ENCODE peak calls at places on chromosome 15, in ten cellular contexts. S is WERI-Rb-1, R is brain microvascular endothelial cell, V is progenitor cell of endocrine pancreas, I is IMR-90, C is nephron progenitor cell, J is fibroblast of lung, E is astrocyte of the spinal cord, D is mesothelial cell of epicardium, O is HCT116. M is an unnamed sample.

GRCh38 chr15:69801132-69801531 is 296.6 kb downstream of the TLE3 start:
- DNase-seq in S (no peak), R (no peak), V (no peak), I (no peak), C (peak), J (no peak), E (no peak), D (no peak), O (no peak), M (no peak)

GRCh38 chr15:67790610-67791319 is 34.5 kb upstream of the SKOR1 start:
- DNase-seq in S (no peak), R (no peak), V (no peak), I (no peak), C (no peak), J (no peak), E (no peak), D (no peak), O (no peak), M (no peak)

GRCh38 chr15:25783607-25784131 is 79.5 kb downstream of the ATP10A start:
- DNase-seq in S (peak), R (no peak), V (no peak), I (peak), C (peak), J (peak), E (peak), D (no peak), O (no peak), M (no peak)

GRCh38 chr15:90650117-90650955 is 66.8 kb upstream of the BLM start:
- DNase-seq in S (no peak), R (peak), V (no peak), I (peak), C (no peak), J (peak), E (peak), D (no peak), O (no peak), M (no peak)

GRCh38 chr15:39573844-39574243 is 7.0 kb upstream of the THBS1 start:
- DNase-seq in S (no peak), R (no peak), V (no peak), I (peak), C (no peak), J (peak), E (no peak), D (no peak), O (no peak), M (no peak)

GRCh38 chr15:79592126-79592525 is 160.0 kb downstream of the MINAR1 start:
- DNase-seq in S (no peak), R (no peak), V (no peak), I (no peak), C (no peak), J (no peak), E (no peak), D (no peak), O (no peak), M (no peak)

GRCh38 chr15:58506064-58506490 is 74.3 kb downstream of the LIPC start:
- DNase-seq in S (no peak), R (no peak), V (no peak), I (no peak), C (no peak), J (no peak), E (no peak), D (no peak), O (no peak), M (no peak)

GRCh38 chr15:98785796-98786581 is 137.7 kb downstream of the IGF1R start:
- DNase-seq in S (peak), R (no peak), V (no peak), I (no peak), C (peak), J (no peak), E (no peak), D (no peak), O (no peak), M (no peak)

GRCh38 chr15:81001180-81002003 is 669 bp downstream of the TLNRD1 start:
- DNase-seq in S (peak), R (no peak), V (peak), I (peak), C (peak), J (peak), E (peak), D (no peak), O (no peak), M (no peak)

GRCh38 chr15:74869726-74870407 is 3.3 kb downstream of the SCAMP2 start:
- DNase-seq in S (no peak), R (no peak), V (no peak), I (peak), C (no peak), J (peak), E (no peak), D (no peak), O (no peak), M (no peak)

GRCh38 chr15:75647370-75648155 is at the start of gene SNX33:
- DNase-seq in S (peak), R (peak), V (peak), I (peak), C (peak), J (peak), E (peak), D (peak), O (no peak), M (no peak)

GRCh38 chr15:60967728-60968127 is 261.4 kb downstream of the RORA start:
- DNase-seq in S (no peak), R (no peak), V (no peak), I (no peak), C (no peak), J (no peak), E (no peak), D (no peak), O (no peak), M (no peak)

GRCh38 chr15:42394131-42394530 is 34.8 kb downstream of the CAPN3 start:
- DNase-seq in S (no peak), R (no peak), V (no peak), I (no peak), C (no peak), J (no peak), E (no peak), D (no peak), O (no peak), M (no peak)

GRCh38 chr15:32786906-32787305 is 69.1 kb downstream of the GREM1 start:
- DNase-seq in S (no peak), R (no peak), V (no peak), I (no peak), C (no peak), J (no peak), E (no peak), D (no peak), O (no peak), M (no peak)

GRCh38 chr15:27833974-27834373 is 265.1 kb downstream of the OCA2 start:
- DNase-seq in S (no peak), R (no peak), V (no peak), I (no peak), C (no peak), J (no peak), E (no peak), D (no peak), O (no peak), M (no peak)

GRCh38 chr15:60914360-60914759 is 314.7 kb downstream of the RORA start:
- DNase-seq in S (no peak), R (no peak), V (no peak), I (no peak), C (no peak), J (peak), E (no peak), D (no peak), O (no peak), M (peak)

GRCh38 chr15:71252036-71252898 is 137.0 kb downstream of the THSD4 start:
- DNase-seq in S (no peak), R (peak), V (no peak), I (peak), C (no peak), J (no peak), E (no peak), D (no peak), O (peak), M (peak)

GRCh38 chr15:92714071-92714456 is 58.5 kb upstream of the FAM174B start:
- DNase-seq in S (no peak), R (peak), V (no peak), I (peak), C (peak), J (peak), E (peak), D (no peak), O (no peak), M (no peak)

GRCh38 chr15:52658955-52659354 is 20.2 kb downstream of the ATOSA start:
- DNase-seq in S (no peak), R (no peak), V (no peak), I (no peak), C (no peak), J (no peak), E (no peak), D (no peak), O (no peak), M (no peak)

GRCh38 chr15:31306426-31307269 is 20.0 kb upstream of the KLF13 start:
- DNase-seq in S (no peak), R (no peak), V (no peak), I (no peak), C (peak), J (no peak), E (peak), D (no peak), O (no peak), M (no peak)

GRCh38 chr15:51533672-51534398 is 88.7 kb downstream of the DMXL2 start:
- DNase-seq in S (no peak), R (no peak), V (no peak), I (peak), C (no peak), J (no peak), E (no peak), D (no peak), O (no peak), M (peak)

GRCh38 chr15:66680502-66680901 is 21.5 kb upstream of the SMAD6 start:
- DNase-seq in S (no peak), R (no peak), V (no peak), I (no peak), C (no peak), J (no peak), E (no peak), D (no peak), O (no peak), M (no peak)

GRCh38 chr15:66692808-66693596 is 9.0 kb upstream of the SMAD6 start:
- DNase-seq in S (no peak), R (no peak), V (no peak), I (no peak), C (no peak), J (no peak), E (no peak), D (no peak), O (no peak), M (no peak)

GRCh38 chr15:49987198-49987785 is 131.7 kb downstream of the ATP8B4 start:
- DNase-seq in S (no peak), R (no peak), V (no peak), I (peak), C (no peak), J (no peak), E (no peak), D (no peak), O (no peak), M (peak)

GRCh38 chr15:45101749-45102148 is 12.2 kb downstream of the DUOX2 start:
- DNase-seq in S (no peak), R (no peak), V (no peak), I (no peak), C (no peak), J (no peak), E (no peak), D (no peak), O (no peak), M (no peak)

GRCh38 chr15:31083394-31083790 is 18.1 kb downstream of the TRPM1 start:
- DNase-seq in S (no peak), R (no peak), V (no peak), I (no peak), C (no peak), J (no peak), E (no peak), D (no peak), O (no peak), M (no peak)

GRCh38 chr15:100602822-100603393 is 519 bp downstream of the ASB7 start:
- DNase-seq in S (no peak), R (peak), V (no peak), I (peak), C (peak), J (no peak), E (peak), D (peak), O (no peak), M (no peak)

GRCh38 chr15:100598655-100599054 is 3.3 kb downstream of the LINS1 start:
- DNase-seq in S (no peak), R (no peak), V (no peak), I (no peak), C (peak), J (no peak), E (no peak), D (no peak), O (no peak), M (no peak)

GRCh38 chr15:100601158-100601557 is 826 bp downstream of the LINS1 start:
- DNase-seq in S (no peak), R (no peak), V (no peak), I (no peak), C (peak), J (no peak), E (no peak), D (no peak), O (no peak), M (no peak)

GRCh38 chr15:100601628-100602063 is 338 bp downstream of the LINS1 start:
- DNase-seq in S (no peak), R (no peak), V (no peak), I (no peak), C (no peak), J (no peak), E (no peak), D (no peak), O (no peak), M (no peak)

GRCh38 chr15:100602064-100602821 is at the start of the genes ASB7 and LINS1:
- DNase-seq in S (peak), R (peak), V (peak), I (peak), C (peak), J (peak), E (peak), D (peak), O (peak), M (peak)
- TF ChIP-seq CTCF in S (no peak), R (no peak), V (no peak), I (no peak), C (no peak), J (no peak), E (no peak), D (no peak), O (no peak), M (no peak)

GRCh38 chr15:62899090-62899493 is 143.5 kb upstream of the TPM1 start:
- DNase-seq in S (no peak), R (no peak), V (no peak), I (no peak), C (no peak), J (no peak), E (no peak), D (no peak), O (no peak), M (peak)
- TF ChIP-seq CTCF in S (no peak), R (no peak), V (no peak), I (no peak), C (no peak), J (no peak), E (no peak), D (no peak), O (no peak), M (peak)

DNA sequence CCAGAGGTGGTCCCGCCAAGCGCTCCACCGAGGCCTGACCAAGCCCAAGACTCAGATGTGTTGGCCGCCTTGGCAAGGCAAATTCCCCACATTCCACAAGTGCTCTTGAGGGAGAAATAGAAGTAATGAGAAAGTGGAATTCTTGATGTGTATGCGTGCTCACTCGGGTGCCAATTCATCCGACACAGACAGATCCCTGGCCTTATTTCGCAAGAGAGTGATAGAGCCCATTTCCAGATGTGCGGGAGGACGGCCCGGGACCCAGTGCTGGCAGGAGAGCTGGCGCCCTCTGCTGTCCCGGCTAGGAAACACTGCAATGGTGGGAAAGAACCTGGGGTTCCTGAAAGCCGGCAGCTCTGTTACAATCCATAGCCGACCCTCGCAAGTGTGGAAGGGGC is 76.0 kb downstream of the HMG20A start:
- DNase-seq in S (peak), R (peak), V (peak), I (peak), C (peak), J (peak), E (peak), D (peak), O (peak), M (peak)
- TF ChIP-seq CTCF in S (peak), R (peak), V (peak), I (peak), C (peak), J (peak), E (peak), D (peak), O (peak), M (peak)

GRCh38 chr15:48334260-48334659 is 3.0 kb downstream of the DUT start:
- DNase-seq in S (no peak), R (no peak), V (no peak), I (no peak), C (no peak), J (no peak), E (no peak), D (no peak), O (no peak), M (no peak)

GRCh38 chr15:48340111-48340510 is 8.9 kb downstream of the DUT start:
- DNase-seq in S (no peak), R (no peak), V (no peak), I (no peak), C (no peak), J (no peak), E (no peak), D (no peak), O (no peak), M (no peak)

GRCh38 chr15:48333553-48333952 is 2.3 kb downstream of the DUT start:
- DNase-seq in S (no peak), R (no peak), V (no peak), I (no peak), C (no peak), J (no peak), E (no peak), D (no peak), O (no peak), M (no peak)

GRCh38 chr15:48337626-48338025 is 6.4 kb downstream of the DUT start:
- DNase-seq in S (no peak), R (no peak), V (no peak), I (no peak), C (no peak), J (no peak), E (no peak), D (no peak), O (no peak), M (no peak)

DNA sequence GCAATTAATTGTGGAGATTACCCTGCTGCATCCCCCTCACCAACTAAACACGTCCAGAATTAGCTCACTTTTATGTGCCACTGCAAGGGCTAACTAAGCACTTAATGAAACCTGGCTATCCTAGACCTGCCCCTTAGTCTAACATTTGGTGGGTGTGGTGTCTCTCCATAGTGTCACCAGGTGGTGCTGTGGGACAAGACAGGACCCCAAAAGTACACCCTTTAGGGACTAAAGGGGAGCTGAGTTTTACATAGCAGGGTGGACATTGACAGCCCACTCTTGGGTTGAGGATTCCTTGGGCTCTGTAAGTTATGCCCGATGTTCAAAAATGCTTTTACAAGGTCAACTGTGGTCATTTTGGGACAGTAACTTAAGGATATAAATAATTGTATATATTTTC is 5.7 kb downstream of the DUT start:
- DNase-seq in S (peak), R (no peak), V (no peak), I (peak), C (peak), J (peak), E (no peak), D (no peak), O (peak), M (no peak)
- TF ChIP-seq CTCF in S (peak), R (peak), V (peak), I (peak), C (no peak), J (peak), E (peak), D (no peak), O (peak), M (peak)

GRCh38 chr15:47405768-47406167 is 311.5 kb upstream of the SEMA6D start:
- DNase-seq in S (no peak), R (no peak), V (no peak), I (no peak), C (no peak), J (no peak), E (no peak), D (no peak), O (no peak), M (no peak)

GRCh38 chr15:47401427-47401826 is 315.9 kb upstream of the SEMA6D start:
- DNase-seq in S (no peak), R (no peak), V (no peak), I (no peak), C (no peak), J (no peak), E (no peak), D (no peak), O (no peak), M (no peak)

GRCh38 chr15:47402829-47403228 is 314.5 kb upstream of the SEMA6D start:
- DNase-seq in S (no peak), R (no peak), V (no peak), I (no peak), C (no peak), J (no peak), E (no peak), D (no peak), O (no peak), M (no peak)

GRCh38 chr15:47407692-47408091 is 309.6 kb upstream of the SEMA6D start:
- DNase-seq in S (peak), R (no peak), V (no peak), I (no peak), C (no peak), J (no peak), E (no peak), D (no peak), O (no peak), M (no peak)

GRCh38 chr15:47404877-47405276 is 312.4 kb upstream of the SEMA6D start:
- DNase-seq in S (no peak), R (no peak), V (no peak), I (no peak), C (no peak), J (no peak), E (no peak), D (no peak), O (no peak), M (no peak)
- TF ChIP-seq CTCF in S (peak), R (no peak), V (no peak), I (no peak), C (no peak), J (no peak), E (no peak), D (no peak), O (no peak), M (no peak)

DNA sequence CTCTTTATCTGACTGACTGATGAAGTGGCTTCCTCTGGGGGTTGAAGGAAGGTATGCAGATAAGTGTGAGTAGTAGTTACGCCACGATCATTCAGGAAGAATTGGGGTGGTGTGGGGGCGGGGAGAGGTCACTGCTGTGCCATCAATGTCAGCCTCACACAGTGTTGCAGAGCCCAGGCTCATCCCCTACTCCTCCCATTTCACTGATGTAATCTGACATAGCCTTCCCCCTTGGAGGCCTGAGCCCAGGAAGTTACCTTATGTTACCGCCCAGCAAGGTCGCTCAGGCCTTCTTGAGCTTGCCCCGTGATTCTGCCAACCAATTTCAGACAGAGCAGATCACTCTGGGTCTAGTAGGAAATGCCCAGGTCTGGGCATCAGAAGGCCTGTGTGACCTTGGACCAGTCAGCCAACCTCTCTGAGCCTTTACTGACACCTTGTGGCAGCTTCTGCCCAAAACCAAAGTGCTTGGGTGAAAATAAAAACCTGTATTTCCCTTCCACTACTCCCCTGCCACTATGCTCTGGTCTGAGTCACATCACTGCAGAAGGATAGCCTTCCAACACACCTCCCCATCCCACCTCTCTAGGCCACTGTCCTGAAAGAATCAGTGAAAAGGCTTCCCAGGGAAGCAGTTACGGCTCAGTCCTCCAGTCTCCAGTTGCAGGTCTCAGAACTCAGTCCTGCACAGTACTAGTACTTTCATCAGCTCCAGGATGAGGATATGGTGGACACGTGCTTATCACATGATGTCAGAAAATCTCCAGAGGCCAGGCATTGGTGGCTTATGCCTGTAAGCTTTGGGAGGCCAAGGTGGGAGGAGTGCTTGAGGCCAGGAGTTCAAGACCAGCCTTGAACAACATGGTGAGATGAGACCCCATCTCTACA is 28.1 kb upstream of the INSYN1 start:
- DNase-seq in S (peak), R (peak), V (no peak), I (peak), C (no peak), J (peak), E (no peak), D (no peak), O (no peak), M (no peak)
- TF ChIP-seq CTCF in S (peak), R (peak), V (no peak), I (peak), C (no peak), J (peak), E (peak), D (no peak), O (peak), M (peak)

M was measured in LNCaP clone FGC.